ENCODE peak calls at places on chromosomes 11 and 22, in five cellular contexts. J is tibial artery, Q is stomach, Z is esophagus squamous epithelium, U is A673. A is an unnamed sample. For H3K4me1, the result is how much of the 10 kb centered on the place peaks cover.

GRCh38 chr11:46491661-46492331 is 100.2 kb upstream of the CHRM4 start:
- DNase-seq in J (no peak), Q (no peak), Z (no peak), U (no peak), A (no peak)

GRCh38 chr11:1728931-1729691 is 21.3 kb downstream of the IFITM10 start:
- DNase-seq in J (no peak), Q (no peak), Z (no peak), U (no peak), A (no peak)

GRCh38 chr11:120929664-120930154 is 94.2 kb upstream of the TBCEL start:
- DNase-seq in J (no peak), Q (peak), Z (no peak), U (peak), A (no peak)

GRCh38 chr11:128525411-128526243 is 61.7 kb downstream of the ETS1 start:
- DNase-seq in J (no peak), Q (no peak), Z (no peak), U (no peak), A (no peak)

GRCh38 chr11:36123353-36124220 is 165.6 kb downstream of the COMMD9 start:
- DNase-seq in J (no peak), Q (no peak), Z (no peak), U (no peak), A (no peak)

GRCh38 chr11:33687733-33688479 is 12.7 kb downstream of the C11orf91 start:
- DNase-seq in J (peak), Q (no peak), Z (no peak), U (peak), A (no peak)

GRCh38 chr22:48161354-48161753 is 1398.9 kb downstream of the TBC1D22A start:
- DNase-seq in J (no peak), Q (no peak), Z (no peak), U (no peak), A (no peak)

GRCh38 chr11:126879516-126879915 is 121.1 kb downstream of the KIRREL3 start:
- DNase-seq in J (no peak), Q (no peak), Z (no peak), U (no peak), A (no peak)

GRCh38 chr11:118060081-118060661 is 16.7 kb upstream of the TMPRSS4 start:
- DNase-seq in J (no peak), Q (no peak), Z (no peak), U (no peak), A (no peak)

GRCh38 chr11:35823742-35824298 is 120.0 kb upstream of the LDLRAD3 start:
- DNase-seq in J (no peak), Q (no peak), Z (no peak), U (peak), A (no peak)

GRCh38 chr11:75841739-75842138 is 26.7 kb downstream of the UVRAG start:
- DNase-seq in J (no peak), Q (no peak), Z (no peak), U (no peak), A (no peak)

GRCh38 chr11:72220696-72221363 is 3.7 kb upstream of the INPPL1 start:
- DNase-seq in J (no peak), Q (peak), Z (no peak), U (no peak), A (peak)

GRCh38 chr11:47714554-47715081 is 551 bp downstream of the AGBL2 start:
- DNase-seq in J (peak), Q (no peak), Z (no peak), U (peak), A (peak)

GRCh38 chr22:32926600-32926999 is 125.1 kb downstream of the TIMP3 start:
- DNase-seq in J (no peak), Q (no peak), Z (no peak), U (peak), A (no peak)

GRCh38 chr22:49203091-49203862 is 624.4 kb downstream of the BRD1 start:
- DNase-seq in J (peak), Q (peak), Z (no peak), U (no peak), A (no peak)

GRCh38 chr11:76744186-76745058 is 38.7 kb upstream of the TSKU start:
- DNase-seq in J (peak), Q (no peak), Z (no peak), U (no peak), A (no peak)

GRCh38 chr11:120941000-120941399 is 82.9 kb upstream of the TBCEL start:
- DNase-seq in J (no peak), Q (no peak), Z (no peak), U (no peak), A (no peak)

GRCh38 chr11:116421529-116422185 is 351.1 kb downstream of the BUD13 start:
- DNase-seq in J (no peak), Q (no peak), Z (no peak), U (no peak), A (no peak)

GRCh38 chr22:41052661-41053490 is 39.5 kb upstream of the EP300 start:
- DNase-seq in J (no peak), Q (no peak), Z (no peak), U (no peak), A (no peak)

GRCh38 chr11:129202646-129203045 is 10.5 kb upstream of the ARHGAP32 start:
- DNase-seq in J (no peak), Q (no peak), Z (no peak), U (no peak), A (no peak)

GRCh38 chr11:58505849-58506248 is 2.1 kb downstream of the OR5B21 start:
- DNase-seq in J (no peak), Q (no peak), Z (no peak), U (no peak), A (no peak)

GRCh38 chr11:115241899-115242298 is 262.3 kb downstream of the CADM1 start:
- DNase-seq in J (no peak), Q (no peak), Z (no peak), U (no peak), A (no peak)

GRCh38 chr22:50627452-50627913 is 469 bp downstream of the ARSA start:
- DNase-seq in J (no peak), Q (peak), Z (no peak), U (peak), A (no peak)

GRCh38 chr11:124865902-124866851 is 945 bp downstream of the ROBO3 start:
- DNase-seq in J (no peak), Q (peak), Z (no peak), U (peak), A (no peak)

GRCh38 chr11:60344146-60344545 is 17.1 kb downstream of the MS4A6E start:
- DNase-seq in J (no peak), Q (no peak), Z (no peak), U (no peak), A (no peak)

GRCh38 chr11:60345489-60345888 is 18.4 kb downstream of the MS4A6E start:
- DNase-seq in J (no peak), Q (peak), Z (no peak), U (peak), A (no peak)

GRCh38 chr11:60347084-60347797 is 20.2 kb downstream of the MS4A6E start:
- DNase-seq in J (no peak), Q (no peak), Z (no peak), U (no peak), A (no peak)

GRCh38 chr11:60349990-60350389 is 22.9 kb downstream of the MS4A6E start:
- DNase-seq in J (no peak), Q (no peak), Z (no peak), U (no peak), A (no peak)

GRCh38 chr11:60348116-60348515 is 21.1 kb downstream of the MS4A6E start:
- DNase-seq in J (no peak), Q (no peak), Z (no peak), U (no peak), A (no peak)
- TF ChIP-seq CTCF in J (no peak), Q (no peak), Z (no peak), U (no peak), A (no peak)

GRCh38 chr11:111607751-111608150 is 5.5 kb downstream of the SIK2 start:
- DNase-seq in J (no peak), Q (no peak), Z (no peak), U (no peak), A (no peak)

GRCh38 chr11:111603633-111604130 is 1.4 kb downstream of the SIK2 start:
- DNase-seq in J (no peak), Q (no peak), Z (no peak), U (no peak), A (no peak)

GRCh38 chr11:111604392-111605009 is 2.3 kb downstream of the SIK2 start:
- DNase-seq in J (no peak), Q (no peak), Z (no peak), U (peak), A (no peak)

GRCh38 chr11:111606986-111607385 is 4.7 kb downstream of the SIK2 start:
- DNase-seq in J (no peak), Q (no peak), Z (no peak), U (no peak), A (no peak)

DNA sequence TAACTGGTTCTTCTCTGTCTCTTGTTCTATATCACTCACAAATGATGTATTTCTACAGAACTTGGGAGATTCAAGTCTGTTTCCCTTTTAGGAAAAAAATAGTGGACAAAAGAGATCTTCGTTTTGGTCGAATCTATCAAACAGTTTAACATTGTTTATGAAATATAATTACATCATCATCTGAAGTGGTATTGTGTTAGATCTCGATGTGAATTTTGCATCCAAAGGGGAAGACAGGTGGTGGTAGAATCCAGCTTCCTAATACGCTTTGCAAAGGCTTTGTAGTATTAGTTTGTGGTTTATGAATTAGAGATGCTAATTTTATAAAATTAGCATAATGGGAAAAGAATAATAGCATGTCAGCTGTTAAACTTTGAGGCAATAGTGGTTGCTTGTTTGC is 3.4 kb downstream of the SIK2 start:
- DNase-seq in J (no peak), Q (no peak), Z (no peak), U (no peak), A (no peak)
- H3K4me3 ChIP-seq in J (no peak), Q (peak), Z (no peak), U (no peak), A (no peak)

DNA sequence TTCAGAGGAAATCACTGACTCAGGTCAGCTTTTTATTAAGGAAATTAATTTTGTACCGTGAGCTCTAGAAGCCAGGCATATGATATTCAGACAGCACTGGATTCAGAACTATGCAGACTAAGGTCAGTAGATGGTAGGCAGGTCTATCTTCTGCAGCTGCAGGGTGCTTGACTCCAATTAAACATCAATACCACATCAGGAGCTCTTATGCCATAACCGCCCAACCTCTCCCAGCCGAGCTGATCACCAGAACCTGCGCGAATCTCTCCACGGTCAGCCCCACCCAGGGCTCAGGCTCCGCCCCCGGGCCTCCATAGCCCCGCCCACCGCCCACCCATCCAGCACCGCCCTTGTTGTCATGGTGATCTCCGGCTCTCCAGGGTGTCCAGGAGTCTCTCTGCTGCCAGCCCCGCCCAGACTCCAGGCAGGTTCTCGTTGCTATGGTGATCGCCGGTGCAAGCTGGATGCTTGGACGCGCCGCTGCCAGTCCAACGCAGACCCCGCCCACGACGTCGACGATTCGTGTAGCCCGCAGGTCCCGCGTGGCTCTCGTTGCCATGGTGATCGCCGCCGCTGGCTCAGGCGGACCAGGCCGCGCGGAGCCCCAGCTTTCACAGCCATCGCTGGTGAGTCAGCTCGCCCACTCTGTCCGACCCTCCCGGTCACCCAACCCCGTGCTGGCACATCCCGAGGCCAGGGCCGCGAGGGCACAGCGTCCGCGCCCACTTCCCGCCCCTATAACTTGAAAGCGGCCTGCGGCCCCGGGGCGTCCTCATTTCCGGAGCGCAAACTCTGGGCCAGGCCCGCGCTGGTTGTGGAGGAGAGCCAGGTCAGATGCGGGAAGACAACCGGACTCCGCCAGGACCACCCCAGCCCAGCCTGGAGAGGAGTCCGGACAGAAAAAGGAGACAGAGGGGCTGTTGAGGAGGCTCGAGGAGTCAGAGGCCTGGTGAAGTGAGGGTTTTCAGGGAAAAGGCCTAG is at the start of gene RAB36:
- DNase-seq in J (peak), Q (peak), Z (peak), U (peak), A (peak)
- H3K4me1 ChIP-seq in J (under half), Q (half or more), Z (under half), U (under half), A (under half)

DNA sequence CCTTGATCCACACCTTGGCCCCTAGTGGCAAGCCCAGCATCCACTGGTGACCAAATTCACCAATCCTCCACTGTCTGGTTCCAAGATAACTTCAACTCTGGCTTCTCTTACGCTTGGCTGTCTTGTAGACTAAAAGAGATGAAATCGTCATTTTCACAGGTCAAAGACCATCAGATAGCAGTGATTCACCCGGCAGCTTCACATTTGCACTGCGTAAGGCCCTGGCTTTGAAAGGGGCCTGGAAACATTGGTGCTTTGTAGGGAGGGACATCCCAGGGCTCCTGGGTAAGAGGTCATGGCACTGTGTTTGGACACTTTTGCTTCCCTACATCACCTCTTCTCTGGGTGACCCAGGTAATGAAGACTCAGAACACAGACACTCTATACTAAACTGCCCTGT is 30.1 kb upstream of the FADD start:
- DNase-seq in J (no peak), Q (no peak), Z (no peak), U (no peak), A (no peak)
- TF ChIP-seq CTCF in J (no peak), Q (no peak), Z (no peak), U (no peak), A (no peak)

DNA sequence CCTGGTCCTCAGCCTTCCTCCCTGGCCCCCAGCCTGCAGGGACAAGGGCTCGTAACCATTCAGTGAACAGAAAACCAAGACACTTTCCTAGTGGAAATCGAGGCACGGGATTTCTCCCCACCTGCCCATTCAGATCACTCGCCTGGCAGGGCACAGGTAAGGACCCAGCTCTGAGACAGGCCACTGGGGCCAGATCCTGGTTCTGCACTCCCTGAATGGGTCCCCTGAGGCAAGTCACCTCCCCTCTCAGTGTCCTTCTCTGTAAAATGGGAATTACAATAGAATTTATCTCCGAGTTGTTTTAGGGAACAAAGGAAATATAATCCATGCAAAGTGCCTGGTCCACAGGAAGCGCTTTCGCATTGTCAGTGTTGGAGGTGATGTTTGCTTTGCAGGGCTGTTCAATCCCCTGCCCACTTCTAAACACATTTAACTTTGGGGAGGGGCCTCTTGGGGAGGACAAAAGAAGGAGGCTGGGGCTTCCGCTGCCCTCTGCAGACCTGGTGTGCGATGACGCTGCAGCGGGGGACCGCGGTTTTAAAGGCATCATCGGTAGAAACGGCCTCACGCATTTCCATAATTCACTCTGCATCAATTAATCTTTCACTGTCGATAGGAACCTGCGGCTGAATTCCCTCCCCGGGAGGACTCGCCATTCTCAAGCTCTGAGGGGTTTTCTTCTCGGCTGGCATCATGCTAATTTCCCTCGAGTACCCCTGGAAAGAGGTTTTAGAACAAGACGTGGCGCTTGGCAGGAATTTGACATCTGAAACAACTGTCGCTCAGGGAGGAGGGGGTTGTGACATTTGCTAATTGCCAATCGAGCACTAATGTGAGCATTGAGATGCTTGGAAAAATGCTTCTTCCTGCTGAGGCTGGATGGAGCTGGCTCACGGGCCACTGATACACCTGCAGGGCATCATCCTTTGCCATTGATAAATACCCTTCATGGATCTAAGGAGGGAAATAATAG is 70.5 kb upstream of the FGF3 start:
- DNase-seq in J (no peak), Q (no peak), Z (no peak), U (no peak), A (no peak)
- H3K4me3 ChIP-seq in J (no peak), Q (no peak), Z (no peak), U (no peak), A (no peak)

GRCh38 chr22:46650078-46650810 is 30.1 kb downstream of the GRAMD4 start:
- DNase-seq in J (no peak), Q (no peak), Z (no peak), U (no peak), A (no peak)
- H3K4me1 ChIP-seq in J (under half), Q (half or more), Z (under half), U (under half), A (under half)